ENCODE peak calls at places on chromosome 14, in six cellular contexts. B, E, Y, J, A and G are unnamed samples. For H3K36me3, the result is how much of the 10 kb centered on the place peaks cover.

GRCh38 chr14:78633747-78634146 is 463.6 kb downstream of the NRXN3 start:
- DNase-seq in B (no peak), E (no peak), Y (no peak), J (no peak), A (no peak), G (no peak)

GRCh38 chr14:51999084-51999483 is 9.7 kb downstream of the RTRAF start:
- DNase-seq in B (no peak), E (no peak), Y (no peak), J (no peak), A (no peak), G (no peak)

GRCh38 chr14:61573748-61574513 is 121.4 kb upstream of the HIF1A start:
- DNase-seq in B (no peak), E (no peak), Y (no peak), J (no peak), A (no peak), G (no peak)

GRCh38 chr14:54354096-54354495 is 42.7 kb upstream of the CDKN3 start:
- DNase-seq in B (no peak), E (no peak), Y (no peak), J (no peak), A (no peak), G (no peak)

GRCh38 chr14:101726954-101727302 is 34.6 kb upstream of the PPP2R5C start:
- DNase-seq in B (no peak), E (no peak), Y (no peak), J (no peak), A (no peak), G (no peak)

GRCh38 chr14:100066984-100067383 is 1.8 kb downstream of the EVL start:
- DNase-seq in B (peak), E (no peak), Y (no peak), J (no peak), A (no peak), G (peak)

GRCh38 chr14:65502676-65503124 is 90.2 kb downstream of the FUT8 start:
- DNase-seq in B (no peak), E (peak), Y (no peak), J (peak), A (no peak), G (no peak)

GRCh38 chr14:100639280-100639679 is 52.1 kb upstream of the BEGAIN start:
- DNase-seq in B (no peak), E (no peak), Y (no peak), J (no peak), A (no peak), G (peak)

GRCh38 chr14:68941820-68942219 is 37.3 kb downstream of the ACTN1 start:
- DNase-seq in B (no peak), E (no peak), Y (peak), J (peak), A (no peak), G (no peak)

GRCh38 chr14:89296281-89296745 is 120.7 kb downstream of the FOXN3 start:
- DNase-seq in B (no peak), E (no peak), Y (no peak), J (no peak), A (no peak), G (no peak)

GRCh38 chr14:35865611-35866010 is 39.5 kb downstream of the BRMS1L start:
- DNase-seq in B (no peak), E (no peak), Y (no peak), J (no peak), A (no peak), G (no peak)

GRCh38 chr14:75711134-75711795 is 50.2 kb downstream of the TTLL5 start:
- DNase-seq in B (peak), E (peak), Y (no peak), J (peak), A (no peak), G (peak)

GRCh38 chr14:101119830-101120571 is 216.5 kb upstream of the RTL1 start:
- DNase-seq in B (no peak), E (no peak), Y (no peak), J (no peak), A (no peak), G (peak)

GRCh38 chr14:59363545-59364226 is 101.5 kb downstream of the GPR135 start:
- DNase-seq in B (no peak), E (no peak), Y (no peak), J (peak), A (no peak), G (no peak)

GRCh38 chr14:31881531-31882310 is 195.4 kb upstream of the ARHGAP5 start:
- DNase-seq in B (no peak), E (no peak), Y (no peak), J (no peak), A (no peak), G (no peak)

GRCh38 chr14:58832010-58832409 is 194.2 kb downstream of the DACT1 start:
- DNase-seq in B (no peak), E (no peak), Y (no peak), J (no peak), A (no peak), G (no peak)

GRCh38 chr14:100438271-100438670 is 115.1 kb downstream of the SLC25A47 start:
- DNase-seq in B (no peak), E (no peak), Y (no peak), J (no peak), A (no peak), G (no peak)

GRCh38 chr14:67497716-67498115 is 9.2 kb upstream of the TMEM229B start:
- DNase-seq in B (no peak), E (no peak), Y (no peak), J (no peak), A (no peak), G (no peak)

GRCh38 chr14:68789798-68790655 is 2.8 kb downstream of the ZFP36L1 start:
- DNase-seq in B (no peak), E (no peak), Y (no peak), J (no peak), A (peak), G (no peak)

DNA sequence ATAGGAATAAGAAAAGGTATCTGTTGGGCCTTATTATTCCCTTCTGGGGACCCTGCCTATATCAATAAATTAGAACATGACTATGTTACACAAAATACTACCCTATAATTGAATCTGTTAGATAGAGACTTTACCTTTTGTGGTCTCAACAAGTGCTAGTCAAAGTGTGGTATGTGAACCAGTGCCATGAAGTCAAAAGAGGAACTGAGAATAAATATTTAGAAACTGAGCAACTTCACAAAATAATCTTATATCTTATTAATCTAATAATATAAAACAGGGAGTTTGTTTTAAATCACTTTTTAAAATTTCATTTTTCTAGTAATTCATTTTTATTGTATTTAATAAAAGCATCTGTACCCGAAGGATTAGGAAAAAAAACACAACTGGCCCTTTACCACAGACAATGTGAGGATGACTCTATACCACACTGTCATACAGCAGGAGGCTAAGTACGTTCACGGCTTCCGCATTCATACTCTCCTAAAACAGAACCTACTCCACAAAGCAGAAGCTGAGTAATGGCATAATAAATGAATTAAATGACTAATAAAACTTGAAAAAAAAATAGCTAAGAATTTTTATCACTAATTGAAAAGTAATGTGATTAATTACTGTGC is 42.1 kb downstream of the SEC23A start:
- DNase-seq in B (peak), E (no peak), Y (no peak), J (no peak), A (no peak), G (no peak)
- H3K36me3 ChIP-seq in B (half or more), E (under half), Y (half or more), J (half or more), A (half or more), G (half or more)

DNA sequence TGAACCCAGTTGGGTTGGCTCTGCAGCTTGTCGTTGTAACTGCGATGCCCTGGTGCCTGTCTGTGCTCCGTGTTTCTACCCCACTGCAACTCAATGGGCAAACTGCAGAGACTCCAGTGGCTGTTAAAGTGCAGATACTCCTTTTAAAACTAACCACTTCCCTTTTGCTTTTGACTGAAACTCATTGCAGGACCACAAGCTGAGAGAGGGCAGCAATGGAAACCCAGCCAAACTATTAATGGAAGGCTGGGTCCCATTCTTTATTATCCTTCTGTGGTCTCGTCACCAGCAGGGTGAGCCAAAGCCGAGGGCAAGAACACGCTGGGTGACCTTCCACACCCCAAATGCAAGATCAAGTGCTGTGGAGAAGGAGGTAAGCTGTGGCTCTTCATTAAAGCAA is 910.4 kb downstream of the VRK1 start:
- DNase-seq in B (no peak), E (no peak), Y (no peak), J (no peak), A (no peak), G (peak)
- TF ChIP-seq CTCF in B (no peak), E (no peak), Y (no peak), J (no peak), A (no peak), G (peak)

DNA sequence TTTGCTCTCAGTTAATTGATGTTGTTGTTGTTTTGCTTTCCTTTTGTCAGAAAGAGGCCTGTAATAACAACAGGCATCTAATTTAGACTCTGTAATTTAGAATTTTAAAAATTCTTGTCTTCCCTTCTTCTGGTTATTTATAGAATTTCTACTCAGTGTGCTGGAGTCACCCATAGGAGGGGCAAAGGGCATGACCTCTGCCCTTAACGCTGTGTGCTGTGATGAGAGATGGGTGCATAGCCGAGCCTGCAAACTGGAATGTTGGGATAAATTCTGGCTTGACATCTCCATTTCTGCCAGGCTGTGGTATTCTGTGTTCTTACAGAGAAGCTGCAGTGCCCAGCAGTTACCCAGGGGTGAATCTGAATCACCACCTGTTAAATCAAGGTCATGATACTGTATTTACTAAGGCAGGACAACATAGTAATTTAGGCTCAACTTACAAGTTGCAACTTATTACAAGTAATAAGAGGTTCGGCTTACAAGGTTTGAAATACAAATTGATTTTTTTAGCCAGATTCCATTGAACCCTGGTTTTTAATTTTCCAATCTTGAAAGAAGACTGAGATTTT is 53.3 kb downstream of the TRAF3 start:
- DNase-seq in B (no peak), E (no peak), Y (no peak), J (no peak), A (no peak), G (no peak)
- H3K36me3 ChIP-seq in B (under half), E (under half), Y (under half), J (under half), A (under half), G (under half)

GRCh38 chr14:72677664-72678063 is 216.2 kb downstream of the DPF3 start:
- DNase-seq in B (no peak), E (no peak), Y (no peak), J (peak), A (no peak), G (no peak)

GRCh38 chr14:72679591-72680151 is 214.2 kb downstream of the DPF3 start:
- DNase-seq in B (no peak), E (no peak), Y (no peak), J (no peak), A (no peak), G (no peak)

GRCh38 chr14:72680853-72681640 is 212.9 kb downstream of the DPF3 start:
- DNase-seq in B (no peak), E (no peak), Y (no peak), J (no peak), A (no peak), G (no peak)

GRCh38 chr14:72678360-72678759 is 215.5 kb downstream of the DPF3 start:
- DNase-seq in B (no peak), E (no peak), Y (no peak), J (peak), A (no peak), G (no peak)

GRCh38 chr14:72679106-72679505 is 214.8 kb downstream of the DPF3 start:
- DNase-seq in B (no peak), E (no peak), Y (peak), J (no peak), A (peak), G (no peak)
- TF ChIP-seq CTCF in B (no peak), E (no peak), Y (no peak), J (no peak), A (no peak), G (no peak)

GRCh38 chr14:104786726-104787675 is 8.5 kb downstream of the AKT1 start:
- DNase-seq in B (no peak), E (no peak), Y (no peak), J (no peak), A (no peak), G (no peak)
- H3K36me3 ChIP-seq in B (under half), E (under half), Y (under half), J (under half), A (under half), G (half or more)

GRCh38 chr14:53327716-53328115 is 174.6 kb upstream of the DDHD1 start:
- DNase-seq in B (no peak), E (no peak), Y (no peak), J (peak), A (no peak), G (no peak)
- TF ChIP-seq CTCF in B (no peak), E (no peak), Y (no peak), J (no peak), A (no peak), G (no peak)

DNA sequence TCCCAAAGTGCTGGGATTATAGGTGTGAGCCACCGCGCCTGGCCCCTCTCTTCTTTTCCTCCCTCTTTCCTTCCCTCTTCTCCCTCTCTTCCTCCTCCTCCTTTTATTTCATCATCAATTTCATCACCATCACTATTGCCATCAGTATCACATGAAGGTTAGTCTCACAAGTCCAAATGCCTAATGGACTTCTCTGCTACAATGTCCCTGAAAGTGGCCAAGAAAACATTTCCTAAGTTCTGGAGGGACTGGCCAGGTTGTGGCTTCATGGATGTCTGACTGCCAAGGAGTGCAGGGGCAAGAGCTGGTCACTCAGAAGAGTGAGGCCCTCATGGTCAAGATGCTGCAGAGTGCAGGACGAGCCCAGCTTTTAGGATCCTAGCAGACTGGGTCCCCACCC is 97.6 kb downstream of the SYNE3 start:
- DNase-seq in B (no peak), E (no peak), Y (no peak), J (no peak), A (no peak), G (no peak)
- H3K36me3 ChIP-seq in B (under half), E (under half), Y (under half), J (under half), A (under half), G (under half)

DNA sequence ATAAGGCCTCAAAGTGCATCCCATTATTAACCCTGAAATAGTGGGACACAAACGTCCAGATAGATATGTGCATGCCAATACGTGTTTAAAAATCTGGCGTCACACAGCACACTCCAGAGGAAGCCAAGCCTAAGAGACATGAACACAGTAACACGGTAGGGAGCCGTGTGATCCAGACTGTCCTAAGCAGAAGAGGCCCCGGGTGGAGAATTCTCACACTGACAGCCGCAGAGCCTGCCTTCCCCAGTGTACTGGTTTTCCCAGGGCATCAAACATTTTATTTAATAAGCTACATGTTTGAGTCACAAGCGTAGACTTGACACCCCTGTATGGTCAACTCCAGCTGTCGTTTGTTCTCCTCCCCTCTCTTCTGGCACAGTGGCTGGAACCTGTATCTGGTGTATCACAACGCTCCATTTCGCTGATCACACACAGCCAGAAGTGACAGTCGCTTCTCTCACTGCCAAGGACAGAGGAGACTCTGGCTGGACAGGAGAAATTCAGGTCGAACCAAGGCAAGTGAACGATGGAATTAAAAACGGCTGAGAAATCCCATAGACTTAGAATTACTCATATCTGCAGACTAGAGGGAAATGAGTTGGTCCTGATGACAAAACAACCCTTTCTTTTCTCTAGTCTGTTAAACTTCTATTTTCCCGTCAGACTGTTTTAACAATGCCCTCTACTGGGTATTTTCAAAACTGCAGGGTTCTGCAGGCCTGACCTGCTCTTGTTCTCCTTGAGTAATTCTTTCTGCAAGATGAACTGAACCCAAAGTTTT is 359.9 kb downstream of the RGS6 start:
- DNase-seq in B (peak), E (peak), Y (no peak), J (peak), A (no peak), G (peak)
- TF ChIP-seq CTCF in B (peak), E (peak), Y (peak), J (peak), A (peak), G (peak)